ENCODE peak calls at places on chromosomes 5 and 9, in five cellular contexts. N is hepatocyte; K is effector memory CD4-positive, alpha-beta T cell; X is fibroblast of lung; W is SK-N-SH. I is an unnamed sample. For H3K9me3, the result is how much of the 10 kb centered on the place peaks cover.

GRCh38 chr5:60671899-60672692 is 27.9 kb downstream of the DEPDC1B start:
- DNase-seq in N (peak), K (no peak), X (no peak), W (no peak), I (no peak)

GRCh38 chr5:141135030-141135717 is at the start of gene PCDHB5:
- DNase-seq in N (peak), K (no peak), X (peak), W (no peak), I (no peak)

GRCh38 chr9:1366300-1366699 is 316.1 kb downstream of the DMRT2 start:
- DNase-seq in N (no peak), K (no peak), X (no peak), W (no peak), I (no peak)

GRCh38 chr5:122492675-122493074 is 180.6 kb downstream of the SNCAIP start:
- DNase-seq in N (no peak), K (no peak), X (peak), W (peak), I (no peak)

GRCh38 chr9:71363286-71363961 is 242.0 kb upstream of the TRPM3 start:
- DNase-seq in N (no peak), K (no peak), X (no peak), W (no peak), I (no peak)

GRCh38 chr5:127762412-127762811 is 59.2 kb downstream of the CCDC192 start:
- DNase-seq in N (no peak), K (no peak), X (no peak), W (no peak), I (no peak)

GRCh38 chr5:103232393-103232999 is 26.1 kb upstream of the MACIR start:
- DNase-seq in N (peak), K (no peak), X (peak), W (peak), I (no peak)

GRCh38 chr5:52915176-52915875 is 73.8 kb upstream of the ITGA2 start:
- DNase-seq in N (peak), K (peak), X (peak), W (peak), I (peak)

GRCh38 chr5:76460104-76460503 is 57.0 kb downstream of the IQGAP2 start:
- DNase-seq in N (no peak), K (no peak), X (no peak), W (no peak), I (no peak)

GRCh38 chr9:129520981-129521380 is 99.9 kb downstream of the C9orf50 start:
- DNase-seq in N (no peak), K (no peak), X (no peak), W (no peak), I (peak)

GRCh38 chr5:151660616-151661015 is 26.1 kb downstream of the SPARC start:
- DNase-seq in N (no peak), K (no peak), X (peak), W (no peak), I (peak)

GRCh38 chr9:98797491-98797890 is 1.1 kb upstream of the ANKS6 start:
- DNase-seq in N (no peak), K (no peak), X (no peak), W (no peak), I (no peak)

GRCh38 chr9:137306546-137307254 is 4.6 kb upstream of the NRARP start:
- DNase-seq in N (no peak), K (no peak), X (no peak), W (peak), I (no peak)

GRCh38 chr5:118224546-118224945 is 763.8 kb downstream of the DTWD2 start:
- DNase-seq in N (no peak), K (no peak), X (peak), W (no peak), I (peak)

GRCh38 chr5:673837-674629 is 19.1 kb downstream of the TPPP start:
- DNase-seq in N (no peak), K (no peak), X (no peak), W (no peak), I (no peak)
- H3K4me3 ChIP-seq in N (no peak), K (no peak), X (no peak), W (no peak), I (no peak)

DNA sequence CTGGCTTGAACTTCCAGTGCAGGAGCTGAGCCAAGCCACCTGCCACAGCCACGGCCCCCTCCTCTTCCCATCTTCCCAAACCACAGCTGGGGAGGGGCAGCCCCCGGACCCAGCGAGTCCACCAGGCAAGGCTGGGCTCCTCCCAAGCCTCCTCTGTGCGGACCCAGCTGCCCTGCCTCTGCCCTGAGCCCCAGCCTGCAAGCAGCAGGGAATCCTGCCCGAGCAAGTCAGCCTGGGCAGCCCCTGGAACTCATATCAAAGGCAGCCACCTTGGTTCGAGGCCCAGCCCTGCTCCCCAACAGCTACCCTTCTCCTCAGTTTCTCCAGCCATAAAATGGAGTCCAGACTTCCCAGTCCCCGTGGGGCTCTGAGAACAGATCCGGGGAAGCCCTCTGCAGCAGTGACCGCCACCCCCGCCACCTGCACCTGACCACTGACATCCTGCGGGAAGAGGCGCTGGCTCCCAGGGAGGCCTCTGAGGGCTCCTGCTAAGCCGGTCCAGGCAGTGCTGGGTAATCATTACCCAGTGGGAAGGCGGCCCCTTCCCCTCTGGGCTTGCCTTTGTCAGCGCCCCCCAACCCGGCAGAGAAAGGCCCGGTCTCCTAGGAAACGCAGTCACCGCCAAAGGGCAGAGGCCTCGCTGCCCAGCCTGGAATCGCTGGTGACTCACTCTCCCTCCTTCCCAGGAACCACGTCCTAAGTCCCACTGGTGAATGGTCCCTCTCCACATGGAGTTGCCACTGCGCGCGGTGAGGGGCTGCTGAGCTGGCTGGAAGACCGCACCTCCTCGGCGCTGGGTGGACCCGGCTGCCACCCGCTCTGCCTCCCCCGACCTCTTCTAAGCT is 1.5 kb downstream of the VAV2 start:
- DNase-seq in N (peak), K (no peak), X (peak), W (peak), I (peak)
- H3K9me3 ChIP-seq in N (under half), K (under half), X (under half), W (under half), I (under half)

GRCh38 chr5:172700686-172701324 is 59.7 kb downstream of the NEURL1B start:
- DNase-seq in N (peak), K (no peak), X (no peak), W (no peak), I (no peak)
- H3K4me3 ChIP-seq in N (no peak), K (no peak), X (no peak), W (no peak), I (no peak)

GRCh38 chr9:36005891-36006290 is 30.8 kb upstream of the RECK start:
- DNase-seq in N (no peak), K (no peak), X (no peak), W (no peak), I (no peak)
- H3K9me3 ChIP-seq in N (under half), K (under half), X (under half), W (under half), I (under half)

DNA sequence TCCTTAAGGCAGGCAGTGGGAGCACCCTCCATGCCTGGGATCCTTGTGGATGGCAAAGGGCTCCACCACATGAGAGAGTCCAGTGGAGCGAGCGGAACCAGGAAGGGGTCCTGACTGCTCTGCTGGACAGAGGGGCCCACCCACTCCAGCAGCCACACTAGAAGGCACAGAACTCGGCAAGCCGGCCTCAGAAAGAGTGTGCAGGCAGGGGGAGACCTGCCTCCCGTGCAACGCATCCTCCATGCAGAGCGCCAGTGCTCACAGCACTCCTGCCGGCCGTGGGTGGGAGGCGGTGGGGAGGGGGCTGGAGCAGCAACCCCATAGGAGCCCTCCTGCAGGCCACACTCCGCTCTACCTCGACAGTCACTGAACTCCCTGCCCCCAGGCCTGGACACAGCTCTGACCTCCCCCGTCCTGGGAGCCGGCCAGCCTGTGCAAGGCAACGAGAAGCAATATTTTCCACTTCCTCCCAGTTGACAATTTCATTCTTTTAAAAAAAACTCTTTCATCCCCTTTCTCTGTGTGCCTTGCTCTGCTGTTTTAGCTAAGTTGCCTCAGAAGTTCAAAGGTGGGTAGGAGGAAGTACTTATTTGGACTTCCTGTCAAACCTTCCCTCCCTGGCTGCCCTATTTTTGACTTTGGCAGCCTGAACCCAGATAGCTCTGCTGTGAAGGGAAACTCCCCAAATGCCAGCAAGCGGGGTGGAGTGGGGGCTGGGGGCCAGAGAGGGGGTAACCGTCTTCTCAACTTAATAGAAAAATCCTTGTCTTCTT is 5.3 kb upstream of the LCP2 start:
- DNase-seq in N (no peak), K (peak), X (no peak), W (no peak), I (no peak)
- H3K4me3 ChIP-seq in N (no peak), K (peak), X (no peak), W (no peak), I (no peak)

DNA sequence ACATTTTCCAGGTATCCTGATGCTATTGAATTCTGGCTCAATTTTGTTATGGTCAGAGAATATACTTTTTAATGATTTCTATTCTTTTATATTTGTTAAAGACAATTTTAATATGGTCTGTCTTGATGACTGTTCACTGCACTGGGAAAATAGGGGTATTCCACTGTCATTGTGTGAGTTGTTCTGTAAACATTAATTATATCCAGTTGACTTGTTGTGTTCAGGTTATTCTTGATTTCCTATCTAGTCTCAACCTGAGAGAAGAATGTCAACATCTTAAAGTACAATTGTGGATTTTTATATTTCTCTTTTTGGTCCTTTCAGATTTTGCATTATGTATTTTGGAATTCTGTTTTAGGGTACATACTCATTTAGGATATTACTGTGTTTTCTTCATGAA is 59.9 kb upstream of the EXOC3 start:
- DNase-seq in N (no peak), K (no peak), X (no peak), W (no peak), I (no peak)
- H3K9me3 ChIP-seq in N (under half), K (under half), X (under half), W (under half), I (under half)

GRCh38 chr5:142815469-142815868 is 45.3 kb downstream of the ARHGAP26 start:
- DNase-seq in N (no peak), K (no peak), X (no peak), W (no peak), I (no peak)
- H3K4me3 ChIP-seq in N (no peak), K (no peak), X (no peak), W (no peak), I (no peak)

DNA sequence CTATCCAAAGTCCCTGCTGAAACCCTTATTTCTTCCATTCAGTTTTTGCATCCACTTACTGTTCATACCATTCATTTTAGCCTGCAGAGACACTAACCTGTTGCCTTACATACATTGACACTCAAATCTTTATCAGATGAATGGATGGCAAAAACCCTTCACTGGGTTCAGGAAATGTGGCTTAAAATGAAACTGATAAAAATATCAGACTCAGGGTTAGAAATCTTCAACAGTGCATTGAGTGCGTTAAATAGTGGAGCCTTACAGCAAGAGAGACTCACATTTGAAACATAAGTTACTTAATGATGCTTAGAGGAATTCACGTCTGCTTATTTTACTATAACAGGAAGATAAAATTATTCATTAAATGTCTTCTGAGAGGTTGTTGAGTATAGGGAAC is 28.0 kb upstream of the BNC2 start:
- DNase-seq in N (no peak), K (no peak), X (no peak), W (no peak), I (no peak)
- H3K9me3 ChIP-seq in N (under half), K (under half), X (under half), W (under half), I (under half)

DNA sequence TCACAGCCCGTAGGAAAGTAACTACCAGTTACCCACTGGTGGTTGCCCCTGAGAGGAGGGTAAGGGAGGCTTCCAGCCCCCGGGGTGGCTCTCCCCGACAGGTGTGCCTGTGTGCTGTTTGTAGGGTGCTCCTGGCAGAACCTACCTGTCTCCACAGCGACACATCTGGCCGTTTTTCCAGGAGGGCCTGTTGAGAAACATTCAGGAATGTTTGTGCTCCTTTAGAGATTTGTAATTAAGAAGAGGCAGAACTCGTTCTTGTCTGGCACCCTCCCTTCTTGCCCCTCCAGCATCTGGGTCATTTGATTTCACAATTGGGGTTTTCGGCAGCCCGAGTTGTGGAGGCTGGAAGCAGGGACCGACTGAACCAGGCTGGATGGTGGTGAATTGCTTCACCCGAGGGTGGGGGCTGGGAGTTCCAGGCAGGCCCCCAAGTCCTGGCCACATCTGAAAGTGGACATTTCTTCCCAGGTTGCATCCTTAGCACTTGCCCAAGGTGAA is 74.2 kb downstream of the WWC1 start:
- DNase-seq in N (peak), K (no peak), X (peak), W (no peak), I (peak)
- H3K4me3 ChIP-seq in N (no peak), K (no peak), X (no peak), W (no peak), I (no peak)

GRCh38 chr9:65437724-65438123 is 152.7 kb upstream of the FOXD4L5 start:
- DNase-seq in N (no peak), K (no peak), X (no peak), W (no peak), I (no peak)

GRCh38 chr9:65430221-65430620 is 145.2 kb upstream of the FOXD4L5 start:
- DNase-seq in N (no peak), K (no peak), X (no peak), W (no peak), I (no peak)

GRCh38 chr9:65432051-65432450 is 147.0 kb upstream of the FOXD4L5 start:
- DNase-seq in N (no peak), K (no peak), X (no peak), W (no peak), I (no peak)

GRCh38 chr9:65432722-65433323 is 147.8 kb upstream of the FOXD4L5 start:
- DNase-seq in N (no peak), K (no peak), X (no peak), W (no peak), I (no peak)

DNA sequence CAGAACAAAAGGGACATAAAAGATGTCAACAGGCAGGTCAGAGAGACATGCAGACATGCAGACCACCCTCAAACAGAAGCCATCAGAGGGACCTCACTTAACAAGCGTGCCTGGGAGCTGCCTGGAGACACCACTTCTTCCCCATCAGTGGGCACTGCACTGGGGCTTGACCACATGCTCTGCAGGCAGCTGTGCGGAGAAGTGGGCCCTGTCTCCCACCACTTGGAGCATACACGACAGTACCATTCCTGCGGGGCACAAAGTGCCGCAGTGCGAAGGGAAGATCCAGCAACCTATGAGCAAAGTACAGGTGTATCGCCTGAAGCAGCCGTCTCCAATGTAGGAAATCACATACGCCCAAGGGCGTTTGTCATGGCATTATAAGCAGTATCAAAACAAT is 150.5 kb upstream of the FOXD4L5 start:
- DNase-seq in N (no peak), K (no peak), X (no peak), W (no peak), I (no peak)
- H3K9me3 ChIP-seq in N (under half), K (under half), X (under half), W (under half), I (under half)

I was measured in MG63.